ENCODE peak calls at places on chromosomes 16 and 17, in seven cellular contexts. One of them, this sample, is unnamed. For H3K4me1, the result is how much of the 10 kb centered on the place peaks cover.

GRCh38 chr17:69047368-69048263 is 13.1 kb downstream of the ABCA9 start:
- DNase-seq in A549: no peak
- DNase-seq in OCI-LY7: no peak
- DNase-seq in fibroblast of lung: peak
- DNase-seq in CD8-positive, alpha-beta T cell: no peak
- DNase-seq in neural progenitor cell: no peak
- DNase-seq in ascending aorta: no peak
- DNase-seq in this sample: peak

GRCh38 chr17:27778193-27778592 is 22.1 kb downstream of the NOS2 start:
- DNase-seq in A549: no peak
- DNase-seq in neural progenitor cell: no peak
- DNase-seq in CD8-positive, alpha-beta T cell: no peak
- DNase-seq in ascending aorta: no peak
- DNase-seq in OCI-LY7: no peak
- DNase-seq in fibroblast of lung: no peak
- DNase-seq in this sample: no peak

GRCh38 chr17:27384261-27384701 is 72.0 kb upstream of the KSR1 start:
- DNase-seq in ascending aorta: peak
- DNase-seq in fibroblast of lung: peak
- DNase-seq in OCI-LY7: no peak
- DNase-seq in CD8-positive, alpha-beta T cell: no peak
- DNase-seq in A549: peak
- DNase-seq in neural progenitor cell: no peak
- DNase-seq in this sample: peak

GRCh38 chr16:12613131-12613991 is 190.3 kb downstream of the CPPED1 start:
- DNase-seq in neural progenitor cell: no peak
- DNase-seq in A549: peak
- DNase-seq in OCI-LY7: no peak
- DNase-seq in fibroblast of lung: no peak
- DNase-seq in CD8-positive, alpha-beta T cell: no peak
- DNase-seq in ascending aorta: no peak
- DNase-seq in this sample: no peak

GRCh38 chr16:68094614-68094934 is 9.4 kb downstream of the NFATC3 start:
- DNase-seq in ascending aorta: no peak
- DNase-seq in OCI-LY7: no peak
- DNase-seq in neural progenitor cell: no peak
- DNase-seq in CD8-positive, alpha-beta T cell: no peak
- DNase-seq in A549: no peak
- DNase-seq in fibroblast of lung: no peak
- DNase-seq in this sample: no peak

GRCh38 chr16:22070361-22071351 is 21.7 kb upstream of the VWA3A start:
- DNase-seq in ascending aorta: no peak
- DNase-seq in CD8-positive, alpha-beta T cell: no peak
- DNase-seq in fibroblast of lung: peak
- DNase-seq in OCI-LY7: no peak
- DNase-seq in A549: no peak
- DNase-seq in neural progenitor cell: no peak
- DNase-seq in this sample: no peak

GRCh38 chr17:282000-282911 is 70.4 kb downstream of the RPH3AL start:
- DNase-seq in A549: no peak
- DNase-seq in OCI-LY7: no peak
- DNase-seq in CD8-positive, alpha-beta T cell: no peak
- DNase-seq in neural progenitor cell: no peak
- DNase-seq in fibroblast of lung: no peak
- DNase-seq in ascending aorta: no peak
- DNase-seq in this sample: peak

GRCh38 chr17:57468932-57469775 is 212.8 kb downstream of the MSI2 start:
- DNase-seq in OCI-LY7: no peak
- DNase-seq in fibroblast of lung: no peak
- DNase-seq in A549: no peak
- DNase-seq in CD8-positive, alpha-beta T cell: no peak
- DNase-seq in ascending aorta: no peak
- DNase-seq in neural progenitor cell: no peak
- DNase-seq in this sample: no peak

GRCh38 chr16:30998852-30999761 is 11.3 kb downstream of the STX1B start:
- DNase-seq in OCI-LY7: no peak
- DNase-seq in ascending aorta: no peak
- DNase-seq in CD8-positive, alpha-beta T cell: no peak
- DNase-seq in A549: no peak
- DNase-seq in neural progenitor cell: no peak
- DNase-seq in fibroblast of lung: no peak
- DNase-seq in this sample: no peak

GRCh38 chr16:89175280-89176146 is 4.0 kb downstream of the CDH15 start:
- DNase-seq in CD8-positive, alpha-beta T cell: peak
- DNase-seq in neural progenitor cell: no peak
- DNase-seq in ascending aorta: no peak
- DNase-seq in OCI-LY7: no peak
- DNase-seq in A549: no peak
- DNase-seq in fibroblast of lung: no peak
- DNase-seq in this sample: no peak

GRCh38 chr16:68091604-68092261 is 6.6 kb downstream of the NFATC3 start:
- DNase-seq in A549: no peak
- DNase-seq in CD8-positive, alpha-beta T cell: no peak
- DNase-seq in neural progenitor cell: no peak
- DNase-seq in OCI-LY7: no peak
- DNase-seq in fibroblast of lung: peak
- DNase-seq in ascending aorta: no peak
- DNase-seq in this sample: no peak

GRCh38 chr17:74697477-74697876 is 15.2 kb downstream of the CD300LF start:
- DNase-seq in CD8-positive, alpha-beta T cell: no peak
- DNase-seq in ascending aorta: no peak
- DNase-seq in fibroblast of lung: no peak
- DNase-seq in neural progenitor cell: no peak
- DNase-seq in OCI-LY7: no peak
- DNase-seq in A549: no peak
- DNase-seq in this sample: no peak

GRCh38 chr17:69434164-69434579 is 19.7 kb downstream of the MAP2K6 start:
- DNase-seq in A549: no peak
- DNase-seq in neural progenitor cell: no peak
- DNase-seq in fibroblast of lung: peak
- DNase-seq in ascending aorta: no peak
- DNase-seq in OCI-LY7: no peak
- DNase-seq in CD8-positive, alpha-beta T cell: no peak
- DNase-seq in this sample: peak

GRCh38 chr16:86874141-86874540 is 295.8 kb downstream of the FOXL1 start:
- DNase-seq in ascending aorta: no peak
- DNase-seq in A549: no peak
- DNase-seq in CD8-positive, alpha-beta T cell: no peak
- DNase-seq in OCI-LY7: peak
- DNase-seq in neural progenitor cell: peak
- DNase-seq in fibroblast of lung: no peak
- DNase-seq in this sample: no peak

DNA sequence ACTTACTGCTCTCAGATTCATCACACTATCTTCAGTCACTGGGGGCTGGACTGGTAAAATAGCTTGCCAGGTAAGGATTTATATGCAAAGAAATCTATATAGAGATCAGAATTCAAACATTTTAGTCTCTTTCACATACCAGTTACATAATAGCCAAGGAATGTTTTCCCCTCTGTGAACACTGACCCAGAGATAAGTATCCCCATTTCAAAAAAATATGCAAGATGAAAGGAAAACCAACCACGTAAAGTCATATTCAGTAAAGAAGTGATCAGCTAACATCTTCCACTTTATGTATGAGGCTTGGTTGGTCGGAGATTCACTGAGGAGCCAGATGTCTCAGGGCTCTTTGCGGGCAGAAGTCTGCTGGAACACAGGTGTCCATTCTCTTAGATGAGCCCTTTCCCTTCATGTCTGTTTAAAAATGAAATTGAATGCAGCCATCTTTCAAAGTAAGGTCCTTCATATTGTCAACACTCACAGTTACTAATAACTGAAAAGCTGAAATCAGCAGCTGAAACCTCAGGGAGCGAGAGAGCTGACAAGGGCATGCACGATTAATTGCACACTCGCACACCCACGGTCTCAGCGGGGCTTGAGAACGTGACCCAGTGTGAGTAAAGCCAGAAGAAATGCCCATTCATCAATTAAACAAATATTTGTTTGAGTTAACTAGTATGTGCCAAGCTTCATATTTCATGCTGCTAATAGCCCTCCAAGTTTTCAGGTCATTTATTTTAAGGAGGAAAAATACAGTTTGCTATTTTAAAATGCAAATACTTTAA is 161.2 kb downstream of the MRTFB start:
- DNase-seq in neural progenitor cell: no peak
- DNase-seq in fibroblast of lung: peak
- DNase-seq in A549: no peak
- DNase-seq in OCI-LY7: no peak
- DNase-seq in CD8-positive, alpha-beta T cell: no peak
- DNase-seq in ascending aorta: no peak
- DNase-seq in this sample: no peak
- H3K27ac ChIP-seq in neural progenitor cell: no peak
- H3K27ac ChIP-seq in fibroblast of lung: no peak
- H3K27ac ChIP-seq in A549: no peak
- H3K27ac ChIP-seq in OCI-LY7: no peak
- H3K27ac ChIP-seq in CD8-positive, alpha-beta T cell: no peak
- H3K27ac ChIP-seq in ascending aorta: no peak
- H3K27ac ChIP-seq in this sample: peak

GRCh38 chr16:49563666-49564065 is 190.1 kb downstream of the C16orf78 start:
- DNase-seq in CD8-positive, alpha-beta T cell: no peak
- DNase-seq in A549: no peak
- DNase-seq in OCI-LY7: no peak
- DNase-seq in neural progenitor cell: no peak
- DNase-seq in ascending aorta: no peak
- DNase-seq in fibroblast of lung: no peak
- DNase-seq in this sample: no peak

GRCh38 chr16:49560018-49560830 is 186.6 kb downstream of the C16orf78 start:
- DNase-seq in A549: no peak
- DNase-seq in OCI-LY7: no peak
- DNase-seq in fibroblast of lung: peak
- DNase-seq in ascending aorta: no peak
- DNase-seq in CD8-positive, alpha-beta T cell: no peak
- DNase-seq in neural progenitor cell: no peak
- DNase-seq in this sample: peak

GRCh38 chr16:49562228-49562627 is 188.6 kb downstream of the C16orf78 start:
- DNase-seq in ascending aorta: no peak
- DNase-seq in A549: no peak
- DNase-seq in CD8-positive, alpha-beta T cell: no peak
- DNase-seq in fibroblast of lung: no peak
- DNase-seq in OCI-LY7: no peak
- DNase-seq in neural progenitor cell: no peak
- DNase-seq in this sample: no peak

GRCh38 chr16:49567940-49568339 is 194.3 kb downstream of the C16orf78 start:
- DNase-seq in neural progenitor cell: no peak
- DNase-seq in OCI-LY7: peak
- DNase-seq in A549: no peak
- DNase-seq in ascending aorta: no peak
- DNase-seq in CD8-positive, alpha-beta T cell: no peak
- DNase-seq in fibroblast of lung: no peak
- DNase-seq in this sample: no peak

DNA sequence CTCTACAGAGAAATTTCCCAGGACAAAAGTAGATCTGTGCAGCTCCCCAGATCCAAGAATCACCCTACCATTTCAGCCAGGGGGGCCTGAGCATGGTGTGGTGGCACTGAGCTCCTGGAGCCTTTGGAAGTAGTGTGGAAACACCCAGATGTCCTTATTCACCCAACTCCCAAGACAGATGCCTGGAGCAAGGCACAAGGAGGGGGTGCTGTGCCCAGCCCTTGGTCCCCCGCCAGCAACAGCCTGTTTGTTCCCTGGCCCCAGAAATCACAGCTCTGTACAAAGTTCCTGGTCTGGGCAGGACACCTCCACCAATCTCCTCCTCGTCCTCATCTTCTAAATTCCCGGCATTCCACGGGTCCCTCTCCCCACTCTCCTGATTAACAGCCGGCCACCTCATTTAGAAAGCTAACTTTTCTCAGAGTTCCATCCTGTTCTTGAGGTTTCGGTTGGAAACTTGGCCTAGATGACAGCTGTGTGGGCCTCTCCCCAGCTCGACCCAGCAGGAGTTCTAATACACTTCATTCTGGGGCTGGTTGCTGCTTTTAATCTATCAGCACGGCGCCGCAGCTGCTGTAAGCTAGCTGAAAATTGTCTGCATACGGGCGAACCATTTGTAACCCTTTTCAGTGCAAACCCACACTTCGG is 191.1 kb downstream of the C16orf78 start:
- DNase-seq in ascending aorta: no peak
- DNase-seq in CD8-positive, alpha-beta T cell: no peak
- DNase-seq in fibroblast of lung: no peak
- DNase-seq in neural progenitor cell: no peak
- DNase-seq in A549: no peak
- DNase-seq in OCI-LY7: no peak
- DNase-seq in this sample: no peak
- TF ChIP-seq CTCF in ascending aorta: no peak
- TF ChIP-seq CTCF in CD8-positive, alpha-beta T cell: no peak
- TF ChIP-seq CTCF in fibroblast of lung: no peak
- TF ChIP-seq CTCF in neural progenitor cell: no peak
- TF ChIP-seq CTCF in A549: no peak
- TF ChIP-seq CTCF in OCI-LY7: no peak
- TF ChIP-seq CTCF in this sample: no peak

GRCh38 chr16:35575432-35575821 is 2116.0 kb downstream of the TP53TG3F start:
- DNase-seq in ascending aorta: no peak
- DNase-seq in OCI-LY7: no peak
- DNase-seq in neural progenitor cell: no peak
- DNase-seq in fibroblast of lung: no peak
- DNase-seq in CD8-positive, alpha-beta T cell: no peak
- DNase-seq in A549: no peak
- DNase-seq in this sample: no peak

GRCh38 chr16:35574454-35575431 is 2115.3 kb downstream of the TP53TG3F start:
- DNase-seq in ascending aorta: no peak
- DNase-seq in CD8-positive, alpha-beta T cell: no peak
- DNase-seq in fibroblast of lung: no peak
- DNase-seq in neural progenitor cell: no peak
- DNase-seq in A549: no peak
- DNase-seq in OCI-LY7: no peak
- DNase-seq in this sample: no peak

GRCh38 chr16:35572186-35572585 is 2112.8 kb downstream of the TP53TG3F start:
- DNase-seq in neural progenitor cell: no peak
- DNase-seq in A549: no peak
- DNase-seq in CD8-positive, alpha-beta T cell: no peak
- DNase-seq in fibroblast of lung: no peak
- DNase-seq in OCI-LY7: no peak
- DNase-seq in ascending aorta: no peak
- DNase-seq in this sample: no peak

GRCh38 chr16:35573407-35573806 is 2114.0 kb downstream of the TP53TG3F start:
- DNase-seq in fibroblast of lung: no peak
- DNase-seq in neural progenitor cell: no peak
- DNase-seq in CD8-positive, alpha-beta T cell: no peak
- DNase-seq in OCI-LY7: no peak
- DNase-seq in A549: no peak
- DNase-seq in ascending aorta: no peak
- DNase-seq in this sample: no peak

DNA sequence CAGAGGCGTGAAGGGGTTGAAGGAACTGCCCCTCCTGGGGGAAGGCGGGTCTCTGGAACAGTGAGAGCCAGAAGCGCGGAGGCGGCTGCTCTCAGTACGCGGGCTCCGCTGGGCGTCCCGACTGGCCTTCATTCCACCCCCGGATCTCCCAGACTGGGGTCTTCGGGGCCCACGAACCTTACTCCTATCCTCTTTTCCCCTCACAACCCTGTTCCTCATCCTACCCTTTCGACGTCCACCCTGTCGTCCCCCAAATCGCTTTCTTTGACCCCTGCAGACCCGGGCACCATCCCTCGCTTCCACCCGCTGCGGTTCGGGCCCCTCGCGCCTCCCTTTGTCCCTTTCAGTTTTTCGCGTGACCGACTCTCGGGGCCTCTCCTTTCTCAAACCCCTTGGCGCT is 2114.6 kb downstream of the TP53TG3F start:
- DNase-seq in neural progenitor cell: no peak
- DNase-seq in fibroblast of lung: no peak
- DNase-seq in ascending aorta: no peak
- DNase-seq in A549: no peak
- DNase-seq in OCI-LY7: no peak
- DNase-seq in CD8-positive, alpha-beta T cell: no peak
- DNase-seq in this sample: no peak
- H3K4me1 ChIP-seq in neural progenitor cell: under half
- H3K4me1 ChIP-seq in fibroblast of lung: under half
- H3K4me1 ChIP-seq in ascending aorta: under half
- H3K4me1 ChIP-seq in A549: under half
- H3K4me1 ChIP-seq in OCI-LY7: under half
- H3K4me1 ChIP-seq in CD8-positive, alpha-beta T cell: under half
- H3K4me1 ChIP-seq in this sample: under half

GRCh38 chr16:20485408-20485807 is 34.1 kb downstream of the ACSM2A start:
- DNase-seq in neural progenitor cell: no peak
- DNase-seq in A549: no peak
- DNase-seq in ascending aorta: no peak
- DNase-seq in CD8-positive, alpha-beta T cell: no peak
- DNase-seq in OCI-LY7: no peak
- DNase-seq in fibroblast of lung: no peak
- DNase-seq in this sample: no peak
- H3K27ac ChIP-seq in neural progenitor cell: no peak
- H3K27ac ChIP-seq in A549: no peak
- H3K27ac ChIP-seq in ascending aorta: no peak
- H3K27ac ChIP-seq in CD8-positive, alpha-beta T cell: no peak
- H3K27ac ChIP-seq in OCI-LY7: no peak
- H3K27ac ChIP-seq in fibroblast of lung: no peak
- H3K27ac ChIP-seq in this sample: no peak

This sample was measured in tibial artery.